ENCODE peak calls at places on chromosomes 12 and 14, in seven cellular contexts. A, J, C, Q, M, K and N are unnamed samples.

GRCh38 chr14:31059152-31059924 is 33.2 kb upstream of the STRN3 start:
- DNase-seq in A (peak), C (peak), K (peak), Q (peak), J (peak), M (peak), N (peak)

GRCh38 chr14:51410846-51411245 is 170.8 kb downstream of the TMX1 start:
- DNase-seq in A (no peak), Q (no peak), K (peak), C (peak), M (no peak), J (no peak), N (peak)

GRCh38 chr14:68921049-68921448 is 58.1 kb downstream of the ACTN1 start:
- DNase-seq in J (no peak), Q (no peak), A (no peak), M (no peak), K (no peak), C (no peak), N (no peak)

GRCh38 chr14:52315355-52315718 is 1.2 kb downstream of the PTGER2 start:
- DNase-seq in K (no peak), J (no peak), A (no peak), C (peak), Q (no peak), M (no peak), N (no peak)

GRCh38 chr14:95263527-95264231 is 56.0 kb downstream of the CLMN start:
- DNase-seq in J (no peak), M (no peak), K (no peak), C (no peak), A (no peak), Q (no peak), N (no peak)

GRCh38 chr14:56247495-56248087 is 129.4 kb downstream of the PELI2 start:
- DNase-seq in J (peak), Q (no peak), A (no peak), M (no peak), K (peak), C (peak), N (no peak)

GRCh38 chr12:52307836-52308806 is 13.1 kb downstream of the KRT83 start:
- DNase-seq in K (peak), M (peak), C (peak), Q (peak), A (no peak), J (peak), N (peak)

GRCh38 chr12:68871396-68871795 is 61.6 kb downstream of the CPM start:
- DNase-seq in K (no peak), Q (no peak), C (no peak), M (no peak), J (no peak), A (no peak), N (no peak)

GRCh38 chr12:54421175-54421872 is 2.3 kb upstream of the ITGA5 start:
- DNase-seq in C (no peak), M (no peak), J (no peak), K (peak), Q (peak), A (no peak), N (peak)

GRCh38 chr14:24145700-24146621 is at the start of gene PSME2:
- DNase-seq in Q (no peak), A (peak), C (peak), K (no peak), J (no peak), M (no peak), N (peak)

GRCh38 chr12:46771268-46771837 is 54.4 kb downstream of the SLC38A4 start:
- DNase-seq in A (no peak), Q (no peak), C (peak), K (peak), M (no peak), J (no peak), N (peak)

GRCh38 chr12:53128780-53129747 is 25.8 kb downstream of the SOAT2 start:
- DNase-seq in C (no peak), J (no peak), K (no peak), Q (no peak), M (no peak), A (no peak), N (no peak)

GRCh38 chr12:66804555-66804954 is 125.7 kb upstream of the GRIP1 start:
- DNase-seq in J (no peak), C (no peak), K (no peak), M (no peak), Q (no peak), A (no peak), N (no peak)

GRCh38 chr14:42174357-42174756 is 567.7 kb downstream of the LRFN5 start:
- DNase-seq in C (no peak), J (no peak), A (no peak), Q (no peak), K (no peak), M (no peak), N (no peak)

GRCh38 chr12:27549801-27550652 is 26.0 kb downstream of the PPFIBP1 start:
- DNase-seq in A (peak), J (peak), Q (peak), M (peak), K (peak), C (peak), N (peak)

GRCh38 chr12:112714166-112714565 is 77.4 kb upstream of the RPH3A start:
- DNase-seq in C (no peak), Q (no peak), A (no peak), J (peak), M (no peak), K (no peak), N (no peak)

GRCh38 chr12:105235299-105235746 is 651 bp downstream of the APPL2 start:
- DNase-seq in C (no peak), J (peak), A (no peak), M (no peak), Q (no peak), K (peak), N (peak)

GRCh38 chr12:91629440-91629839 is 446.8 kb upstream of the DCN start:
- DNase-seq in K (no peak), M (no peak), Q (no peak), A (no peak), J (no peak), C (no peak), N (no peak)

GRCh38 chr14:56585461-56586084 is 6.0 kb downstream of the TMEM260 start:
- DNase-seq in Q (no peak), M (no peak), C (no peak), J (peak), K (peak), A (no peak), N (no peak)

GRCh38 chr14:60106341-60106740 is 14.6 kb downstream of the PCNX4 start:
- DNase-seq in J (peak), K (peak), A (no peak), Q (peak), M (peak), C (peak), N (peak)

GRCh38 chr12:102480401-102480800 is at the start of gene IGF1:
- DNase-seq in M (no peak), J (no peak), Q (no peak), A (no peak), K (peak), C (peak), N (peak)

GRCh38 chr12:16307843-16308475 is 30.5 kb upstream of the SLC15A5 start:
- DNase-seq in C (no peak), Q (no peak), M (no peak), J (no peak), A (no peak), K (no peak), N (no peak)

GRCh38 chr14:87996276-87996592 is 3.3 kb upstream of the GALC start:
- DNase-seq in M (no peak), Q (no peak), C (peak), A (no peak), J (no peak), K (no peak), N (peak)

GRCh38 chr14:81453166-81453766 is 53.1 kb upstream of the STON2 start:
- DNase-seq in M (peak), K (peak), J (peak), Q (peak), C (peak), A (no peak), N (no peak)

GRCh38 chr14:54147285-54147684 is 190.7 kb upstream of the BMP4 start:
- DNase-seq in K (peak), C (peak), A (no peak), Q (no peak), M (peak), J (peak), N (peak)

GRCh38 chr14:96143906-96144305 is 60.7 kb upstream of the BDKRB2 start:
- DNase-seq in C (no peak), A (no peak), Q (no peak), M (no peak), J (no peak), K (no peak), N (no peak)

GRCh38 chr14:49294736-49295135 is 291.4 kb downstream of the RPS29 start:
- DNase-seq in Q (no peak), K (no peak), A (no peak), C (no peak), J (no peak), M (no peak), N (no peak)

GRCh38 chr14:54102051-54102456 is 145.4 kb upstream of the BMP4 start:
- DNase-seq in Q (no peak), A (no peak), C (no peak), J (no peak), M (no peak), K (no peak), N (no peak)

GRCh38 chr14:80364274-80364673 is 153.0 kb upstream of the DIO2 start:
- DNase-seq in J (peak), Q (no peak), K (peak), A (no peak), C (peak), M (no peak), N (no peak)

GRCh38 chr12:109727746-109728726 is 14.4 kb downstream of the FAM222A start:
- DNase-seq in C (no peak), J (no peak), K (no peak), Q (no peak), A (no peak), M (no peak), N (no peak)

GRCh38 chr12:30996255-30996654 is 69.7 kb downstream of the TSPAN11 start:
- DNase-seq in Q (peak), M (peak), A (peak), C (peak), K (peak), J (no peak), N (peak)

GRCh38 chr14:74892745-74893144 is 11.0 kb downstream of the DLST start:
- DNase-seq in K (no peak), J (no peak), Q (no peak), M (no peak), C (no peak), A (no peak), N (no peak)

GRCh38 chr12:49288412-49288853 is 6.5 kb upstream of the PRPH start:
- DNase-seq in A (no peak), K (peak), M (peak), C (peak), J (peak), Q (no peak), N (peak)

GRCh38 chr12:29611906-29612305 is 114.4 kb upstream of the OVCH1 start:
- DNase-seq in Q (no peak), C (peak), A (peak), J (no peak), M (peak), K (peak), N (peak)

GRCh38 chr14:61934385-61934784 is 172.2 kb downstream of the SNAPC1 start:
- DNase-seq in J (peak), K (peak), Q (no peak), A (peak), M (peak), C (peak), N (peak)

GRCh38 chr14:101579372-101580080 is 18.2 kb downstream of the DIO3 start:
- DNase-seq in C (no peak), M (no peak), K (no peak), Q (no peak), A (no peak), J (no peak), N (no peak)

GRCh38 chr14:28297559-28297958 is 469.0 kb upstream of the FOXG1 start:
- DNase-seq in K (peak), A (no peak), C (peak), Q (no peak), J (no peak), M (no peak), N (no peak)

DNA sequence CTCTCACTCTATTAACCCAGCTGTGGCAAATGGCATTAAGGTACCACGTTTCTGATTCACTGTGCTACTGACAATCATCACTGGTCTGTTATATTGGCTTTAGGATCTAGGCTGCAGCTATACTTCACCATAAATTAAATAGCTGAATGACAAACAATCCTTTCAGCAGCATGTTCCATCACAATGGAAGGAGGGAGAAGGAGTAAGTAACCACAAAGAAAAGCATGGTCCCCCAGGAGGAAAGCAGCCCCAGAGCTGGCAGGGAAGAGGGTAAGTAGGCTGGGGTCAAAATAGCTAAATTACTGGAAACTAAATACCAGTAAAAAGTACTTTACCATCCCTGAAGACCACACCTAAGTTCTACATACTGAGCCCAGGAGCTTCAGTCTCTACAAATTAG is 2.8 kb downstream of the ARMH4 start:
- DNase-seq in C (no peak), J (no peak), K (no peak), M (no peak), A (no peak), Q (no peak), N (no peak)
- H3K4me3 ChIP-seq in C (no peak), J (no peak), K (no peak), M (no peak), A (no peak), Q (no peak), N (no peak)

DNA sequence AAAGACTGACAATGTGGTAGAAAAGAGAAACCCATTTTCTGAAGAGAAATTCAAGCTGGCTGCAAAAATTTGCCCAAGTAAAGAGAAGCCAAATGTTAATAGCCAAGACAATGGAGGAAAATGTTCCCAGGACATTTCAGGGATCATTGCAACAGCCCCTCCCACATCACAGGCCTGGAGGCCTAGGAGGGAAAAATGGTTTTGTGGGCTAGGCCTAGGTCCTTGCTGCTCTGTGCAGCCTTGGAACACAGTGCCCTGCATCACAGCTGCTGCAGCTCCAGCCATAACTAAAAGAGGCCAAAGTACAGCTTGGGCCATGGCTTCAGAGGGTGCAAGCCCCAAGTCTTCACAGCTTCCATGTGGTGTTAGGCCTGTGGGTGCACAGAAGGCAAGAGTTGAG is 332.4 kb upstream of the LRIG3 start:
- DNase-seq in A (no peak), C (no peak), Q (no peak), M (no peak), J (no peak), K (no peak), N (no peak)
- TF ChIP-seq CTCF in A (no peak), C (no peak), Q (no peak), M (no peak), J (no peak), K (no peak), N (no peak)

GRCh38 chr12:8677362-8677761 is 14.7 kb upstream of the MFAP5 start:
- DNase-seq in K (no peak), M (no peak), C (no peak), A (no peak), J (no peak), Q (no peak), N (no peak)

GRCh38 chr12:8681129-8681902 is 16.5 kb upstream of the RIMKLB start:
- DNase-seq in M (peak), J (peak), Q (no peak), C (peak), A (no peak), K (peak), N (peak)

GRCh38 chr12:8680533-8680932 is 17.3 kb upstream of the RIMKLB start:
- DNase-seq in J (no peak), C (no peak), K (no peak), M (no peak), Q (no peak), A (no peak), N (no peak)

GRCh38 chr12:8676651-8677050 is 14.0 kb upstream of the MFAP5 start:
- DNase-seq in K (no peak), J (peak), C (no peak), M (no peak), Q (no peak), A (no peak), N (no peak)

GRCh38 chr12:8678661-8679111 is 16.1 kb upstream of the MFAP5 start:
- DNase-seq in Q (no peak), J (peak), M (no peak), A (no peak), C (peak), K (peak), N (no peak)
- H3K4me3 ChIP-seq in Q (no peak), J (no peak), M (no peak), A (no peak), C (no peak), K (no peak), N (no peak)

DNA sequence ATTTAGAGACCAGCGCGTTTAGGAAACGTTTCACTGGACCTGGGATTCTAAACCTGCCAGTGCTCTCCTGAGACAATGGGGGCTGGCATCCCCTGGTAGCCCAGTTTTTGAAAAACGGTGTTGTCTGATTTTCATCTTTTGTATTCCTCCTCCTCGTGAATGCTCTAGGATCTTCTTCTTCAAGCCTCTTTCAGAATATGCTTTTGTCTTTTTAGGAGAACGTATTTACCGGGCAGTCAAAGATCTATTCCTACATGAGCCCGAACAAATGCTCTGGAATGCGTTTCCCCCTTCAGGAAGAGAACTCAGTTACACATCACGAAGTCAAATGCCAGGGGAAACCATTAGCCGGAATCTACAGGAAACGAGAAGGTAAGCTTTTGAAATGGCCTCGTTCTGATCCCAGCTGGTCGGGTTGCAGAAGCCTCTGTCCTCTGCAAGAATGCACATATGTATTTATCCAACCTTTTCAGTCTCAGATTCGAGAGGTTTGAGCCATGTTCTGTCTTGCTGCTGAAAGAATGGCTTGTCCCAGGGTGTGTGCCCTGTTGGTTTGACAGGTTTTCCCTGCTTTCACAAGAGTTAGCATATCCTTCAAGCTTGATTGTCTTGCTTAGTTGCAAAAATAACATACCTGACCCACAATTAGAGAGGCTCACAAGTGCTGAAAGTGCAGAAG is 6.6 kb downstream of the KMT5A start:
- DNase-seq in K (peak), A (no peak), Q (no peak), C (peak), J (peak), M (no peak), N (no peak)
- TF ChIP-seq CTCF in K (no peak), A (no peak), Q (no peak), C (peak), J (peak), M (peak), N (no peak)

DNA sequence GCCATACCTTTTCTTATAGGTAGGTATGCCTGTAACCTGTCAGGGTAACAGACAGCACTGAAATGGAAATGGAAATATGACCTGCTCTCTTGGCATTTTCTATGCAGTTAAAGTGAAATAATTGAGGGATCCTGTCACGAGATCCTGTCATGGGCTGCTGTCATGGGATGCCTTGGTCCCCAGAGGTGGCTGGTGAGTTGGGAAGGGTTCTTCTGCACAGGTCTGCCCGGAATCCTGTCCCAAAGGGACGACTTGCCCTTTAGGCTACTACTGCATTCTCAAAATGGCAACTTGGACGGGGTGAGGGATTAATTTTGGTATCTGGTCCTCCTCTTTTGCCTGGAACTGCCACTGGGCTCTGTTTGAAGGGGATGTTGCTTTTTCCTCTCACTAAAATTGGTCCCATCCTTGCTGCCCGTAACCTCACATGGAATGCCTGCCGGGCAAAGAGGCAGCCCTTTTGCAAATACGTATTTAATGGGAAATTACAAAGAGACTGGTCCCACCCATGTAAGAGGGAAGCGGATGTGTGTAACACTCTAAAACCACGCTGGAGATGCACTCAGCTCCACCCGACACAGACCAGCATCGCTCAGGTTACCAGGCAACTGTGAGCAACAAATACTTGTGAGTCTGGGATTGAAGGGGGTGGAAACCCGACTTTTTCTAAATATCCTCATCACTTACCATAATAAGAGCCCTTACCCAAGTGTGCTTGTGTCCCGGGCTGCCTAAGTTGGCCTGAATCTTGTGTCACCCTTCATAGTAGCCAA is 47.5 kb downstream of the ELK3 start:
- DNase-seq in A (no peak), J (no peak), K (peak), C (peak), Q (no peak), M (peak), N (peak)
- H3K4me3 ChIP-seq in A (no peak), J (no peak), K (no peak), C (no peak), Q (no peak), M (no peak), N (no peak)

GRCh38 chr14:91484186-91484585 is 25.9 kb downstream of the PPP4R3A start:
- DNase-seq in Q (no peak), J (no peak), K (no peak), C (no peak), A (no peak), M (no peak), N (no peak)
- TF ChIP-seq CTCF in Q (no peak), J (no peak), K (no peak), C (peak), A (no peak), M (peak), N (no peak)